ENCODE peak calls at places on chromosomes 16 and 17, in eight cellular contexts. One of them, this sample, is unnamed.

GRCh38 chr16:89195521-89196171 is 4.7 kb downstream of the SLC22A31 start:
- DNase-seq in sigmoid colon: no peak
- DNase-seq in AG04450: no peak
- DNase-seq in OCI-LY7: no peak
- DNase-seq in A549: no peak
- DNase-seq in ovary: no peak
- DNase-seq in thoracic aorta: no peak
- DNase-seq in tibial artery: no peak
- DNase-seq in this sample: no peak

GRCh38 chr17:82449883-82450356 is 632 bp downstream of the CYBC1 start:
- DNase-seq in sigmoid colon: no peak
- DNase-seq in AG04450: no peak
- DNase-seq in OCI-LY7: no peak
- DNase-seq in A549: no peak
- DNase-seq in ovary: no peak
- DNase-seq in thoracic aorta: no peak
- DNase-seq in tibial artery: no peak
- DNase-seq in this sample: no peak

GRCh38 chr17:9577402-9577709 is 914 bp downstream of the CFAP52 start:
- DNase-seq in sigmoid colon: no peak
- DNase-seq in AG04450: no peak
- DNase-seq in OCI-LY7: peak
- DNase-seq in A549: no peak
- DNase-seq in ovary: no peak
- DNase-seq in thoracic aorta: no peak
- DNase-seq in tibial artery: no peak
- DNase-seq in this sample: no peak

GRCh38 chr17:21540502-21540901 is 151.8 kb upstream of the KCNJ18 start:
- DNase-seq in sigmoid colon: no peak
- DNase-seq in AG04450: no peak
- DNase-seq in OCI-LY7: no peak
- DNase-seq in A549: no peak
- DNase-seq in ovary: no peak
- DNase-seq in thoracic aorta: no peak
- DNase-seq in tibial artery: no peak
- DNase-seq in this sample: no peak

GRCh38 chr17:74786411-74787097 is 10.4 kb upstream of the NAT9 start:
- DNase-seq in sigmoid colon: no peak
- DNase-seq in AG04450: no peak
- DNase-seq in OCI-LY7: no peak
- DNase-seq in A549: no peak
- DNase-seq in ovary: no peak
- DNase-seq in thoracic aorta: no peak
- DNase-seq in tibial artery: no peak
- DNase-seq in this sample: no peak

GRCh38 chr16:82801361-82801760 is 174.6 kb downstream of the CDH13 start:
- DNase-seq in sigmoid colon: no peak
- DNase-seq in AG04450: no peak
- DNase-seq in OCI-LY7: no peak
- DNase-seq in A549: no peak
- DNase-seq in ovary: no peak
- DNase-seq in thoracic aorta: no peak
- DNase-seq in tibial artery: no peak
- DNase-seq in this sample: no peak

GRCh38 chr17:17164676-17165075 is 41.5 kb downstream of the PLD6 start:
- DNase-seq in sigmoid colon: no peak
- DNase-seq in AG04450: no peak
- DNase-seq in OCI-LY7: no peak
- DNase-seq in A549: no peak
- DNase-seq in ovary: no peak
- DNase-seq in thoracic aorta: no peak
- DNase-seq in tibial artery: no peak
- DNase-seq in this sample: no peak

GRCh38 chr17:30586818-30587595 is 109.8 kb downstream of the GOSR1 start:
- DNase-seq in sigmoid colon: no peak
- DNase-seq in AG04450: no peak
- DNase-seq in OCI-LY7: no peak
- DNase-seq in A549: peak
- DNase-seq in ovary: no peak
- DNase-seq in thoracic aorta: no peak
- DNase-seq in tibial artery: no peak
- DNase-seq in this sample: no peak

GRCh38 chr17:27200476-27200875 is 93.4 kb upstream of the WSB1 start:
- DNase-seq in sigmoid colon: no peak
- DNase-seq in AG04450: no peak
- DNase-seq in OCI-LY7: no peak
- DNase-seq in A549: no peak
- DNase-seq in ovary: no peak
- DNase-seq in thoracic aorta: no peak
- DNase-seq in tibial artery: no peak
- DNase-seq in this sample: no peak

DNA sequence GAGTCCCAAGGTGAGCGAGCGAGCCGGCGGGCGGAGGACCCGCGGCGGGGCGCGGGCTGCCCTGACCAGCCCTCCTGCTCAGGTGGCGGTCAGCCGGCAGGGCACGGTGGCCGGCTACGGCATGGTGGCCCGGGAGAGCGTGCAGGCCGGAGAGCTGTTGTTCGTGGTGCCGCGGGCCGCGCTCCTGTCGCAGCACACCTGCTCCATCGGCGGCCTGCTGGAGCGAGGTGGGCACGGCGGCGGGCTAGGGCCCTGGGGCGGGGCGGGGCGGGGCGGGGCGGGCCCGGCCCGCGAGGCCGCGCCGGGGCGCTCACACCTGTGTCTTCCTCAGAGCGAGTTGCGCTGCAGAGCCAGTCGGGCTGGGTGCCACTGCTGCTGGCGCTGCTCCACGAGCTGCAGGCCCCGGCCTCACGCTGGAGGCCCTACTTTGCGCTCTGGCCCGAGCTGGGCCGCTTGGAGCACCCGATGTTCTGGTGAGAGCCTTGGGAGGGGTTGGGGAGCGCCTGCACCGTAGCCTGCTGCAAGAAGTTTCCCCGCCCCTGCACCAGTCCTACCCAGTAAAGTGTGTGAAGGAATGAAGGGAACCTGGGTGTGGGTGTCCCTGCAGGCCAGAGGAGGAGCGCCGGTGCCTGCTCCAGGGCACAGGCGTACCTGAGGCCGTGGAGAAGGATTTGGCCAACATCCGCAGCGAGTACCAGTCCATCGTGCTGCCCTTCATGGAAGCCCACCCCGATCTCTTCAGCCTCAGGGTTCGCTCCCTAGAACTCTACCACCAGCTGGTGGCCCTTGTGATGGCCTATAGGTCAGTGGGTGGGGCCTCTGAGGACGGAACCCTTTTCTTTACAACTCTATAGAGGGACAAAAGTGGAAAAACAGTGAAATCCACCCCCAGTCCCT is 802 bp downstream of the SETD6 start:
- DNase-seq in sigmoid colon: peak
- DNase-seq in AG04450: no peak
- DNase-seq in OCI-LY7: peak
- DNase-seq in A549: no peak
- DNase-seq in ovary: peak
- DNase-seq in thoracic aorta: no peak
- DNase-seq in tibial artery: peak
- DNase-seq in this sample: no peak
- H3K27ac ChIP-seq in sigmoid colon: peak
- H3K27ac ChIP-seq in AG04450: no peak
- H3K27ac ChIP-seq in OCI-LY7: peak
- H3K27ac ChIP-seq in A549: peak
- H3K27ac ChIP-seq in ovary: peak
- H3K27ac ChIP-seq in thoracic aorta: peak
- H3K27ac ChIP-seq in tibial artery: peak
- H3K27ac ChIP-seq in this sample: no peak

GRCh38 chr16:68194263-68194662 is 41.7 kb downstream of the ESRP2 start:
- DNase-seq in sigmoid colon: no peak
- DNase-seq in AG04450: no peak
- DNase-seq in OCI-LY7: no peak
- DNase-seq in A549: no peak
- DNase-seq in ovary: no peak
- DNase-seq in thoracic aorta: no peak
- DNase-seq in tibial artery: no peak
- DNase-seq in this sample: peak

GRCh38 chr16:68190099-68190498 is 45.8 kb downstream of the ESRP2 start:
- DNase-seq in sigmoid colon: no peak
- DNase-seq in AG04450: no peak
- DNase-seq in OCI-LY7: no peak
- DNase-seq in A549: no peak
- DNase-seq in ovary: no peak
- DNase-seq in thoracic aorta: no peak
- DNase-seq in tibial artery: no peak
- DNase-seq in this sample: no peak

GRCh38 chr16:68188170-68188569 is 47.8 kb downstream of the ESRP2 start:
- DNase-seq in sigmoid colon: no peak
- DNase-seq in AG04450: no peak
- DNase-seq in OCI-LY7: no peak
- DNase-seq in A549: no peak
- DNase-seq in ovary: no peak
- DNase-seq in thoracic aorta: no peak
- DNase-seq in tibial artery: no peak
- DNase-seq in this sample: no peak

GRCh38 chr16:68187505-68187904 is 48.4 kb downstream of the ESRP2 start:
- DNase-seq in sigmoid colon: no peak
- DNase-seq in AG04450: no peak
- DNase-seq in OCI-LY7: no peak
- DNase-seq in A549: no peak
- DNase-seq in ovary: no peak
- DNase-seq in thoracic aorta: no peak
- DNase-seq in tibial artery: no peak
- DNase-seq in this sample: no peak

DNA sequence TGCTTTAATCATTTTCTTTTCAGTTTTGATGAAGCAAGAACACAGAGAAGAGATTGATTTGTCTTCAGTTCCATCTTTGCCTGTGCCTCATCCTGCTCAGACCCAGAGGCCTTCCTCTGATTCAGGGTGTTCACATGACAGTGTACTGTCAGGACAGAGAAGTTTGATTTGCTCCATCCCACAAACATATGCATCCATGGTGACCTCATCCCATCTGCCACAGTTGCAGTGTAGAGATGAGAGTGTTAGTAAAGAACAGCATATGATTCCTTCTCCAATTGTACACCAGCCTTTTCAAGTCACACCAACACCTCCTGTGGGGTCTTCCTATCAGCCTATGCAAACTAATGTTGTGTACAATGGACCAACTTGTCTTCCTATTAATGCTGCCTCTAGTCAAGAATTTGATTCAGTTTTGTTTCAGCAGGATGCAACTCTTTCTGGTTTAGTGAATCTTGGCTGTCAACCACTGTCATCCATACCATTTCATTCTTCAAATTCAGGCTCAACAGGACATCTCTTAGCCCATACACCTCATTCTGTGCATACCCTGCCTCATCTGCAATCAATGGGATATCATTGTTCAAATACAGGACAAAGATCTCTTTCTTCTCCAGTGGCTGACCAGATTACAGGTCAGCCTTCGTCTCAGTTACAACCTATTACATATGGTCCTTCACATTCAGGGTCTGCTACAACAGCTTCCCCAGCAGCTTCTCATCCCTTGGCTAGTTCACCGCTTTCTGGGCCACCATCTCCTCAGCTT is 45.0 kb downstream of the ESRP2 start:
- DNase-seq in sigmoid colon: no peak
- DNase-seq in AG04450: no peak
- DNase-seq in OCI-LY7: no peak
- DNase-seq in A549: no peak
- DNase-seq in ovary: no peak
- DNase-seq in thoracic aorta: no peak
- DNase-seq in tibial artery: no peak
- DNase-seq in this sample: no peak
- H3K27ac ChIP-seq in sigmoid colon: no peak
- H3K27ac ChIP-seq in AG04450: no peak
- H3K27ac ChIP-seq in OCI-LY7: no peak
- H3K27ac ChIP-seq in A549: no peak
- H3K27ac ChIP-seq in ovary: no peak
- H3K27ac ChIP-seq in thoracic aorta: no peak
- H3K27ac ChIP-seq in tibial artery: no peak
- H3K27ac ChIP-seq in this sample: peak

DNA sequence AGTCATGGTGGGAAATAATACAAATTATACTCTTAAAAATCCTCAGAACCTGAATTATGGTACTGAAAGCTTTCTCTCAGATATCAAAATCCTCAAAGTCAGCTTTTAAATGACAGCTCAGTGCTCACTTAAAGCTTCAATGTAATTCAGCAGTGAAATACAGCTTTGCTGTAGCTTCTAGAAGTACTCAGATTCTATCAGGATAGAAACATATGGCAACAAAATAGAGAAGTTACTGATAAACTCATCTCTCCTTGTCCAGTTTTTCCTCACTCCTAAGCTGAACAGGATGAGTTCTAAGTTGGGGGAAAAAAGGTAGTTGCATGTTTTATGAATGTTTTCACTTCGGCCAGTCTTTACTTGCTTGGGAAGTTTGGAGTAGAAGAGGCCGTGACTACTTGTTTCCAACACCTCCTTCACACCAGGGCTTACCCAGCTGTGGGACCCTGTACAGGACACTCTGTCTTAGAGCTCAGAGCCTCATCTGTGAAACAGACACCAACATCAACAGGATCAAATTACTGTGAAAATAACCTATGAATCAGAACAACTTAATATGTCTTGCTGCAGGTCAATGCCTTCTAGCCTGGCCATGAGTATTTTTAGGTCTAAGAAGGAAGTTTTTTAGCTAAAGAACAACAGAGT is 30.2 kb downstream of the OGFOD1 start:
- DNase-seq in sigmoid colon: no peak
- DNase-seq in AG04450: no peak
- DNase-seq in OCI-LY7: no peak
- DNase-seq in A549: no peak
- DNase-seq in ovary: no peak
- DNase-seq in thoracic aorta: no peak
- DNase-seq in tibial artery: no peak
- DNase-seq in this sample: no peak
- H3K27ac ChIP-seq in sigmoid colon: no peak
- H3K27ac ChIP-seq in AG04450: no peak
- H3K27ac ChIP-seq in OCI-LY7: no peak
- H3K27ac ChIP-seq in A549: no peak
- H3K27ac ChIP-seq in ovary: no peak
- H3K27ac ChIP-seq in thoracic aorta: no peak
- H3K27ac ChIP-seq in tibial artery: no peak
- H3K27ac ChIP-seq in this sample: no peak

GRCh38 chr16:67174706-67175231 is 4.4 kb downstream of the NOL3 start:
- DNase-seq in sigmoid colon: no peak
- DNase-seq in AG04450: no peak
- DNase-seq in OCI-LY7: no peak
- DNase-seq in A549: no peak
- DNase-seq in ovary: peak
- DNase-seq in thoracic aorta: no peak
- DNase-seq in tibial artery: no peak
- DNase-seq in this sample: no peak

GRCh38 chr16:67176662-67177061 is 6.3 kb downstream of the NOL3 start:
- DNase-seq in sigmoid colon: no peak
- DNase-seq in AG04450: no peak
- DNase-seq in OCI-LY7: no peak
- DNase-seq in A549: no peak
- DNase-seq in ovary: no peak
- DNase-seq in thoracic aorta: no peak
- DNase-seq in tibial artery: no peak
- DNase-seq in this sample: no peak

GRCh38 chr16:67180166-67180565 is 3.6 kb downstream of the MATCAP1 start:
- DNase-seq in sigmoid colon: no peak
- DNase-seq in AG04450: no peak
- DNase-seq in OCI-LY7: no peak
- DNase-seq in A549: no peak
- DNase-seq in ovary: no peak
- DNase-seq in thoracic aorta: no peak
- DNase-seq in tibial artery: no peak
- DNase-seq in this sample: no peak

GRCh38 chr16:67179421-67180080 is 4.2 kb downstream of the MATCAP1 start:
- DNase-seq in sigmoid colon: no peak
- DNase-seq in AG04450: no peak
- DNase-seq in OCI-LY7: peak
- DNase-seq in A549: peak
- DNase-seq in ovary: no peak
- DNase-seq in thoracic aorta: no peak
- DNase-seq in tibial artery: no peak
- DNase-seq in this sample: no peak

GRCh38 chr16:67177743-67178699 is 5.7 kb downstream of the MATCAP1 start:
- DNase-seq in sigmoid colon: peak
- DNase-seq in AG04450: no peak
- DNase-seq in OCI-LY7: peak
- DNase-seq in A549: peak
- DNase-seq in ovary: peak
- DNase-seq in thoracic aorta: no peak
- DNase-seq in tibial artery: peak
- DNase-seq in this sample: no peak
- H3K27ac ChIP-seq in sigmoid colon: peak
- H3K27ac ChIP-seq in AG04450: no peak
- H3K27ac ChIP-seq in OCI-LY7: no peak
- H3K27ac ChIP-seq in A549: peak
- H3K27ac ChIP-seq in ovary: peak
- H3K27ac ChIP-seq in thoracic aorta: no peak
- H3K27ac ChIP-seq in tibial artery: peak
- H3K27ac ChIP-seq in this sample: no peak

This sample was measured in Karpas-422.